ENCODE peak calls at places on chromosome 19, in eight cellular contexts. U, B, F, I, P, R, J and Y are unnamed samples.

GRCh38 chr19:30546332-30546731 is 174.1 kb downstream of the ZNF536 start:
- DNase-seq in I (no peak), P (no peak), F (no peak), B (no peak), J (no peak), R (no peak), U (no peak), Y (no peak)

GRCh38 chr19:58021541-58022282 is 12.1 kb upstream of the ZSCAN1 start:
- DNase-seq in P (no peak), U (no peak), R (no peak), F (peak; percentile 42), I (peak; percentile 31), J (no peak), B (peak; percentile 61), Y (peak; percentile 48)

GRCh38 chr19:418761-419632 is 10.1 kb upstream of the C2CD4C start:
- DNase-seq in I (no peak), R (no peak), F (no peak), B (no peak), J (no peak), P (peak; percentile 52), U (peak; percentile 10), Y (no peak)

GRCh38 chr19:58538257-58539168 is 5.4 kb upstream of the TRIM28 start:
- DNase-seq in B (no peak), I (no peak), U (peak; percentile 33), J (peak; percentile 78), R (no peak), F (no peak), P (no peak), Y (no peak)

GRCh38 chr19:52570005-52570861 is at the start of gene ZNF701:
- DNase-seq in B (peak; percentile 88), F (peak; percentile 82), J (peak; percentile 98), R (peak; percentile 65), U (peak; percentile 97), I (peak; percentile 94), P (peak; percentile 91), Y (peak; percentile 94)

GRCh38 chr19:1360818-1361461 is 22.8 kb upstream of the NDUFS7 start:
- DNase-seq in I (peak; percentile 47), U (peak; percentile 78), B (peak; percentile 90), J (no peak), R (no peak), F (no peak), P (no peak), Y (peak; percentile 76)

GRCh38 chr19:36169084-36169760 is 17.0 kb upstream of the COX7A1 start:
- DNase-seq in I (no peak), B (no peak), P (no peak), J (peak; percentile 31), R (peak; percentile 74), F (no peak), U (no peak), Y (no peak)

GRCh38 chr19:50252111-50252886 is 48.9 kb downstream of the MYH14 start:
- DNase-seq in B (peak; percentile 29), J (no peak), R (no peak), F (no peak), U (no peak), I (no peak), P (no peak), Y (peak; percentile 13)

GRCh38 chr19:378706-379105 is 30.2 kb downstream of the C2CD4C start:
- DNase-seq in U (no peak), I (no peak), R (no peak), F (no peak), J (no peak), P (no peak), B (no peak), Y (no peak)

GRCh38 chr19:58157045-58157728 is 6.6 kb upstream of the ZNF329 start:
- DNase-seq in U (no peak), B (no peak), J (no peak), F (no peak), R (no peak), P (no peak), I (no peak), Y (no peak)

GRCh38 chr19:53600217-53600616 is 31.6 kb upstream of the DPRX start:
- DNase-seq in U (no peak), I (no peak), P (no peak), J (no peak), F (no peak), B (no peak), R (no peak), Y (no peak)

GRCh38 chr19:35755550-35756371 is 1.1 kb downstream of the HSPB6 start:
- DNase-seq in B (peak; percentile 88), F (no peak), I (peak; percentile 70), P (peak; percentile 69), J (no peak), R (no peak), U (peak; percentile 90), Y (peak; percentile 91)

GRCh38 chr19:47005873-47006272 is 13.8 kb upstream of the NPAS1 start:
- DNase-seq in I (no peak), R (no peak), B (peak; percentile 19), P (peak; percentile 80), F (no peak), U (no peak), J (no peak), Y (no peak)

GRCh38 chr19:54729416-54730188 is 5.4 kb downstream of the KIR3DL3 start:
- DNase-seq in U (no peak), F (no peak), R (no peak), J (no peak), P (no peak), I (no peak), B (no peak), Y (no peak)

GRCh38 chr19:49690656-49691242 is at the start of gene CPT1C:
- DNase-seq in I (peak; percentile 73), F (no peak), U (peak; percentile 83), P (no peak), J (peak; percentile 79), B (peak; percentile 74), R (no peak), Y (peak; percentile 78)

GRCh38 chr19:5743640-5744039 is 23.2 kb downstream of the CATSPERD start:
- DNase-seq in F (no peak), P (no peak), U (no peak), B (peak; percentile 5), J (no peak), I (no peak), R (no peak), Y (no peak)

GRCh38 chr19:20333508-20333907 is 166.5 kb downstream of the ZNF486 start:
- DNase-seq in R (no peak), F (no peak), I (no peak), P (no peak), J (no peak), U (no peak), B (no peak), Y (no peak)

GRCh38 chr19:55552620-55553019 is 7.3 kb upstream of the SBK3 start:
- DNase-seq in J (no peak), U (no peak), I (no peak), B (peak; percentile 84), P (no peak), F (no peak), R (no peak), Y (peak; percentile 85)

GRCh38 chr19:11658954-11659353 is 61.7 kb downstream of the ZNF627 start:
- DNase-seq in P (no peak), R (peak; percentile 64), U (no peak), F (no peak), B (no peak), I (no peak), J (no peak), Y (no peak)

GRCh38 chr19:2693492-2693891 is 9.0 kb downstream of the GNG7 start:
- DNase-seq in F (no peak), U (no peak), B (no peak), R (no peak), J (no peak), P (no peak), I (no peak), Y (no peak)
- TF ChIP-seq CTCF in F (no peak), U (no peak), B (no peak), R (no peak), J (no peak), P (no peak), I (no peak), Y (no peak)

GRCh38 chr19:13436352-13436751 is 69.9 kb downstream of the CACNA1A start:
- DNase-seq in U (no peak), R (no peak), I (no peak), F (no peak), B (no peak), J (no peak), P (no peak), Y (no peak)

GRCh38 chr19:13428352-13428751 is 77.9 kb downstream of the CACNA1A start:
- DNase-seq in I (no peak), B (peak; percentile 40), U (no peak), F (no peak), P (no peak), J (peak; percentile 32), R (no peak), Y (peak; percentile 44)

GRCh38 chr19:13427273-13428051 is 78.8 kb downstream of the CACNA1A start:
- DNase-seq in B (no peak), I (no peak), P (no peak), U (no peak), F (no peak), R (no peak), J (no peak), Y (no peak)

GRCh38 chr19:13429563-13429962 is 76.7 kb downstream of the CACNA1A start:
- DNase-seq in U (no peak), P (no peak), B (no peak), J (peak; percentile 52), F (no peak), R (no peak), I (no peak), Y (no peak)

GRCh38 chr19:13430790-13431582 is 75.3 kb downstream of the CACNA1A start:
- DNase-seq in U (peak; percentile 20), P (peak; percentile 58), F (no peak), B (peak; percentile 60), J (peak; percentile 73), R (no peak), I (no peak), Y (peak; percentile 67)
- TF ChIP-seq CTCF in U (peak; percentile 67), P (peak; percentile 46), F (peak; percentile 35), B (peak; percentile 92), J (peak; percentile 50), R (peak; percentile 52), I (no peak), Y (peak; percentile 94)

DNA sequence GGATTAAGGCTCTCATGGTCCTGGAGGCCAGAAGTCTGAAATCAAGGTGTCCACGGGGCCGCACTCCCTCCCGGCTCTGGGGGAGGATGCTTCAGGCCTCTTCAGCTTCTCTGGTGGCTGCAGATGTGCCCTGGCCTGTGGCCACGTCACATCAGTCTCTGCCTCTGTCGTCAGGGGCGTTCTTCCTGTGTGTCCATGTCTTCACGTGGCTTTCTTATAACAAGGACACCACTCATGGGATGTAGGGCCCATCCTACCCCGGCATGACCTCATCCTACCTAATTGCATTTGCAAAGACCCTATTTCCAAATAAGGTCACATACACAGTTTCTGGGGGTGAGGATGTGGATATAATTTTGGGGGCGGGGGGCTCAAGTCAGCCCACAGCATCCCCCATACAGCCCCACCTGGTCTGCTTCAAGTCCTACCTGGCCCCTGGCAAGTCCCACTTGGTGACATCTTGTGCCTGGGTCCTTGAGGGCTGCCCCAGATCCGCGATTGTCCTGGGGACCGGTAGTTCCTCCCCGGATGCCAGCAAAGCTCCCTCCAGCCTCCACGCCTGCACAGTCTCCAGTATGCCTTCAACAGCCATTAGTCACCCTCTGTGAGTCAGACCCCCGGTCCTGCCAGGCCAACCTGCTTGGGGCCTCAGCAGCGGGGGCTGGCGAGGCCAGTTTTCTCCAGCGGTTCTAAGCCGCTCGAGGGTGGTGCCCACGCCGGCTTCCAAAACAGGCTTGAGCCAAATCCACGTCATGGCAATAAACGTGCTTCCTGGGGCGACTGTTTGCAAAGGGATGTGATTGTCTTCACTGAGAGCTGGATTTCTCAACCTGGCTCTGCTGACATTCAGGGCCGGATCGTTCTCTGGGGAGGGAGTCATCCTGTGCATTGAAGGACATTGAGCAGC is 32.2 kb downstream of the MYO9B start:
- DNase-seq in P (peak; percentile 70), R (peak; percentile 43), U (peak; percentile 65), I (peak; percentile 89), F (peak; percentile 96), B (peak; percentile 98), J (no peak), Y (peak; percentile 95)
- TF ChIP-seq CTCF in P (no peak), R (no peak), U (no peak), I (no peak), F (no peak), B (no peak), J (no peak), Y (no peak)

GRCh38 chr19:9914315-9915207 is 21.8 kb downstream of the OLFM2 start:
- DNase-seq in I (peak; percentile 58), P (peak; percentile 60), F (no peak), J (peak; percentile 90), R (no peak), U (peak; percentile 68), B (peak; percentile 67), Y (peak; percentile 83)
- TF ChIP-seq CTCF in I (no peak), P (peak; percentile 47), F (peak; percentile 43), J (peak; percentile 65), R (peak; percentile 92), U (peak; percentile 57), B (no peak), Y (peak; percentile 26)